ENCODE peak calls at places on chromosomes 2 and 18, in nine cellular contexts. B is fibroblast of mammary gland; E is ACHN; P is head of caudate nucleus; F is mesothelial cell of epicardium; I is NCI-H460; U is iris pigment epithelial cell; W is stimulated activated effector memory CD8-positive, alpha-beta T cell treated with anti-CD3 and anti-CD28 coated beads, Interleukin-12 subunit alpha, Interleukin-12 subunit beta, amount 100 ng/mL, for 72 hours; N is Peyer's patch. Y is an unnamed sample.

GRCh38 chr18:48166971-48167370 is 236.5 kb upstream of the SMAD2 start:
- DNase-seq in I (no peak), W (no peak), N (no peak), F (no peak), P (no peak), E (no peak), B (no peak), U (no peak), Y (no peak)

GRCh38 chr18:43563780-43564179 is 286.5 kb upstream of the SYT4 start:
- DNase-seq in E (peak), I (peak), F (no peak), B (peak), P (peak), W (no peak), N (no peak), U (peak), Y (no peak)

GRCh38 chr2:196783431-196784094 is 15.9 kb downstream of the GTF3C3 start:
- DNase-seq in I (no peak), B (peak), N (no peak), P (peak), F (no peak), W (no peak), U (peak), E (peak), Y (no peak)

GRCh38 chr2:85154048-85154753 is 21.0 kb downstream of the TCF7L1 start:
- DNase-seq in I (no peak), P (no peak), F (no peak), U (peak), B (no peak), E (no peak), N (no peak), W (no peak), Y (no peak)

GRCh38 chr2:203782262-203782976 is 76.0 kb downstream of the CD28 start:
- DNase-seq in N (no peak), P (peak), U (peak), E (peak), I (peak), F (no peak), W (peak), B (peak), Y (no peak)

GRCh38 chr18:13265901-13266207 is 47.3 kb downstream of the LDLRAD4 start:
- DNase-seq in W (no peak), P (no peak), F (no peak), E (no peak), I (no peak), B (no peak), N (no peak), U (no peak), Y (no peak)

GRCh38 chr2:222797308-222797707 is 63.5 kb upstream of the ACSL3 start:
- DNase-seq in W (no peak), B (peak), P (no peak), U (peak), I (peak), F (no peak), E (peak), N (no peak), Y (no peak)

GRCh38 chr2:238895901-238896600 is 48.2 kb downstream of the TWIST2 start:
- DNase-seq in N (no peak), W (no peak), F (no peak), P (no peak), U (peak), I (peak), E (peak), B (peak), Y (no peak)

GRCh38 chr2:163778045-163778753 is 42.4 kb upstream of the FIGN start:
- DNase-seq in U (peak), F (no peak), N (no peak), P (no peak), B (peak), W (no peak), E (peak), I (peak), Y (no peak)

GRCh38 chr18:63785031-63785430 is 9.8 kb downstream of the SERPINB7 start:
- DNase-seq in N (no peak), U (no peak), W (no peak), E (no peak), P (no peak), B (peak), I (no peak), F (no peak), Y (no peak)

GRCh38 chr18:58202406-58202730 is 158.3 kb downstream of the NEDD4L start:
- DNase-seq in U (peak), B (no peak), I (no peak), N (no peak), P (no peak), F (no peak), E (peak), W (no peak), Y (no peak)

GRCh38 chr18:21439453-21439852 is 161.1 kb downstream of the ESCO1 start:
- DNase-seq in F (no peak), I (no peak), B (peak), U (peak), E (no peak), P (no peak), W (no peak), N (no peak), Y (no peak)

GRCh38 chr18:63850010-63850409 is 37.5 kb upstream of the SERPINB2 start:
- DNase-seq in W (no peak), U (peak), I (peak), N (no peak), F (no peak), E (peak), B (peak), P (peak), Y (no peak)

GRCh38 chr2:223319601-223320000 is 267.6 kb downstream of the KCNE4 start:
- DNase-seq in B (no peak), N (no peak), P (no peak), F (no peak), I (no peak), W (no peak), U (no peak), E (no peak), Y (no peak)

GRCh38 chr2:120703330-120703994 is 32.2 kb upstream of the GLI2 start:
- DNase-seq in F (no peak), W (no peak), E (peak), P (no peak), N (no peak), I (peak), U (peak), B (peak), Y (no peak)

GRCh38 chr2:101152195-101153076 is 1.3 kb upstream of the TBC1D8 start:
- DNase-seq in I (peak), F (no peak), E (peak), B (peak), N (peak), W (no peak), P (peak), U (peak), Y (peak)

GRCh38 chr2:228592925-228593324 is 411.4 kb upstream of the SPHKAP start:
- DNase-seq in W (no peak), E (no peak), I (no peak), F (no peak), B (no peak), U (no peak), P (no peak), N (no peak), Y (no peak)

GRCh38 chr2:7773362-7773973 is 856.3 kb downstream of the RNF144A start:
- DNase-seq in B (peak), N (no peak), I (no peak), W (peak), E (no peak), F (no peak), U (no peak), P (no peak), Y (no peak)

GRCh38 chr2:156935611-156936010 is 321.9 kb upstream of the GALNT5 start:
- DNase-seq in I (no peak), N (no peak), U (peak), P (no peak), F (no peak), B (no peak), E (peak), W (no peak), Y (no peak)

GRCh38 chr2:46702537-46702936 is 213.1 kb downstream of the MCFD2 start:
- DNase-seq in N (no peak), E (no peak), P (no peak), B (no peak), F (no peak), U (no peak), W (no peak), I (no peak), Y (no peak)

GRCh38 chr2:24806660-24807036 is 13.4 kb downstream of the CENPO start:
- DNase-seq in F (no peak), P (no peak), B (no peak), E (no peak), W (no peak), I (no peak), N (no peak), U (no peak), Y (no peak)

GRCh38 chr18:42025491-42025890 is 70.5 kb downstream of the PIK3C3 start:
- DNase-seq in W (no peak), E (no peak), F (no peak), I (no peak), P (no peak), B (no peak), U (no peak), N (no peak), Y (no peak)

GRCh38 chr2:47345584-47345913 is 57.4 kb upstream of the MSH2 start:
- DNase-seq in U (no peak), P (no peak), I (no peak), W (no peak), E (no peak), B (no peak), F (no peak), N (no peak), Y (no peak)

GRCh38 chr2:212842544-212843185 is 304.1 kb upstream of the ERBB4 start:
- DNase-seq in E (no peak), B (peak), W (no peak), F (no peak), N (no peak), I (no peak), U (peak), P (no peak), Y (no peak)

GRCh38 chr2:65085148-65085547 is 28.9 kb downstream of the CEP68 start:
- DNase-seq in I (no peak), N (no peak), P (no peak), U (no peak), B (no peak), F (no peak), W (no peak), E (no peak), Y (no peak)

GRCh38 chr2:15948704-15948957 is 8.3 kb downstream of the MYCN start:
- DNase-seq in N (no peak), P (no peak), I (no peak), E (no peak), B (no peak), F (no peak), U (no peak), W (no peak), Y (no peak)

Y was measured in DMS79.